ENCODE peak calls at places on chromosomes 1 and 21, in five cellular contexts. One of them, this sample, is unnamed.
A peak's percentile ranks its signal among the peaks of the same experiment; 100 is the strongest.

GRCh38 chr1:201317551-201317950 is 34.2 kb downstream of the PKP1 start:
- DNase-seq in body of pancreas: no peak
- DNase-seq in keratinocyte: no peak
- DNase-seq in lung: no peak
- DNase-seq in MM.1S: no peak
- DNase-seq in this sample: no peak

GRCh38 chr1:41646186-41646585 is 161.7 kb upstream of the EDN2 start:
- DNase-seq in body of pancreas: no peak
- DNase-seq in keratinocyte: no peak
- DNase-seq in MM.1S: no peak
- DNase-seq in lung: no peak
- DNase-seq in this sample: no peak

GRCh38 chr1:50878434-50878833 is 81.6 kb downstream of the FAF1 start:
- DNase-seq in MM.1S: no peak
- DNase-seq in keratinocyte: no peak
- DNase-seq in lung: no peak
- DNase-seq in body of pancreas: no peak
- DNase-seq in this sample: no peak

GRCh38 chr1:94101613-94101940 is 19.4 kb downstream of the ABCA4 start:
- DNase-seq in lung: no peak
- DNase-seq in keratinocyte: peak; percentile 28
- DNase-seq in MM.1S: no peak
- DNase-seq in body of pancreas: no peak
- DNase-seq in this sample: no peak

GRCh38 chr21:43866233-43866632 is 1.2 kb downstream of the AGPAT3 start:
- DNase-seq in keratinocyte: no peak
- DNase-seq in MM.1S: peak; percentile 78
- DNase-seq in body of pancreas: peak; percentile 38
- DNase-seq in lung: no peak
- DNase-seq in this sample: peak; percentile 74

GRCh38 chr1:240128361-240128760 is 36.7 kb downstream of the FMN2 start:
- DNase-seq in MM.1S: no peak
- DNase-seq in body of pancreas: no peak
- DNase-seq in lung: no peak
- DNase-seq in keratinocyte: no peak
- DNase-seq in this sample: no peak

GRCh38 chr1:156897078-156897825 is 3.7 kb downstream of the PEAR1 start:
- DNase-seq in MM.1S: no peak
- DNase-seq in keratinocyte: no peak
- DNase-seq in body of pancreas: no peak
- DNase-seq in lung: no peak
- DNase-seq in this sample: peak; percentile 84

GRCh38 chr21:43262427-43262826 is 93.6 kb downstream of the CRYAA start:
- DNase-seq in lung: no peak
- DNase-seq in keratinocyte: no peak
- DNase-seq in MM.1S: no peak
- DNase-seq in body of pancreas: no peak
- DNase-seq in this sample: no peak

GRCh38 chr1:67791686-67792475 is 41.4 kb downstream of the GNG12 start:
- DNase-seq in MM.1S: no peak
- DNase-seq in lung: no peak
- DNase-seq in keratinocyte: no peak
- DNase-seq in body of pancreas: no peak
- DNase-seq in this sample: peak; percentile 87

GRCh38 chr1:28512058-28512611 is 6.3 kb downstream of the RCC1 start:
- DNase-seq in lung: no peak
- DNase-seq in body of pancreas: no peak
- DNase-seq in MM.1S: no peak
- DNase-seq in keratinocyte: no peak
- DNase-seq in this sample: peak; percentile 25

GRCh38 chr1:111192643-111193519 is 7.6 kb downstream of the DENND2D start:
- DNase-seq in lung: no peak
- DNase-seq in MM.1S: no peak
- DNase-seq in body of pancreas: no peak
- DNase-seq in keratinocyte: no peak
- DNase-seq in this sample: no peak

GRCh38 chr1:232509570-232509969 is 120.4 kb downstream of the SIPA1L2 start:
- DNase-seq in keratinocyte: no peak
- DNase-seq in body of pancreas: no peak
- DNase-seq in lung: no peak
- DNase-seq in MM.1S: no peak
- DNase-seq in this sample: no peak

GRCh38 chr21:36507397-36508018 is 27.6 kb upstream of the CLDN14 start:
- DNase-seq in body of pancreas: no peak
- DNase-seq in lung: no peak
- DNase-seq in keratinocyte: no peak
- DNase-seq in MM.1S: no peak
- DNase-seq in this sample: no peak

GRCh38 chr1:84539972-84540371 is 33.6 kb upstream of the GNG5 start:
- DNase-seq in lung: no peak
- DNase-seq in body of pancreas: no peak
- DNase-seq in keratinocyte: no peak
- DNase-seq in MM.1S: no peak
- DNase-seq in this sample: no peak

GRCh38 chr1:43052322-43052721 is 93.7 kb upstream of the SLC2A1 start:
- DNase-seq in MM.1S: no peak
- DNase-seq in keratinocyte: no peak
- DNase-seq in body of pancreas: no peak
- DNase-seq in lung: no peak
- DNase-seq in this sample: no peak

GRCh38 chr1:203996126-203996525 is 76.8 kb upstream of the SOX13 start:
- DNase-seq in lung: no peak
- DNase-seq in keratinocyte: no peak
- DNase-seq in MM.1S: no peak
- DNase-seq in body of pancreas: no peak
- DNase-seq in this sample: peak; percentile 11

GRCh38 chr1:50968884-50969610 is 998 bp upstream of the CDKN2C start:
- DNase-seq in MM.1S: no peak
- DNase-seq in body of pancreas: peak; percentile 57
- DNase-seq in lung: peak; percentile 51
- DNase-seq in keratinocyte: no peak
- DNase-seq in this sample: peak; percentile 59

GRCh38 chr1:163307479-163308171 is 14.1 kb upstream of the NUF2 start:
- DNase-seq in MM.1S: no peak
- DNase-seq in body of pancreas: no peak
- DNase-seq in lung: no peak
- DNase-seq in keratinocyte: no peak
- DNase-seq in this sample: peak; percentile 44

GRCh38 chr21:41768371-41769042 is 1.7 kb upstream of the RIPK4 start:
- DNase-seq in lung: no peak
- DNase-seq in keratinocyte: peak; percentile 79
- DNase-seq in body of pancreas: peak; percentile 83
- DNase-seq in MM.1S: no peak
- DNase-seq in this sample: peak; percentile 77

GRCh38 chr1:30422251-30422650 is 301.1 kb downstream of the MATN1 start:
- DNase-seq in MM.1S: no peak
- DNase-seq in keratinocyte: no peak
- DNase-seq in body of pancreas: no peak
- DNase-seq in lung: peak; percentile 24
- DNase-seq in this sample: no peak

GRCh38 chr1:18882511-18882910 is 19.8 kb downstream of the ALDH4A1 start:
- DNase-seq in lung: no peak
- DNase-seq in keratinocyte: no peak
- DNase-seq in MM.1S: no peak
- DNase-seq in body of pancreas: no peak
- DNase-seq in this sample: peak; percentile 60

GRCh38 chr1:43978551-43979260 is at the start of gene B4GALT2:
- DNase-seq in lung: no peak
- DNase-seq in body of pancreas: peak; percentile 39
- DNase-seq in keratinocyte: no peak
- DNase-seq in MM.1S: peak; percentile 49
- DNase-seq in this sample: peak; percentile 70

GRCh38 chr1:153648000-153648643 is 10.4 kb upstream of the SNAPIN start:
- DNase-seq in keratinocyte: no peak
- DNase-seq in lung: no peak
- DNase-seq in MM.1S: no peak
- DNase-seq in body of pancreas: no peak
- DNase-seq in this sample: no peak

GRCh38 chr1:55211456-55211855 is 3.7 kb downstream of the USP24 start:
- DNase-seq in body of pancreas: no peak
- DNase-seq in MM.1S: no peak
- DNase-seq in keratinocyte: no peak
- DNase-seq in lung: no peak
- DNase-seq in this sample: no peak

GRCh38 chr1:55212349-55213028 is 2.7 kb downstream of the USP24 start:
- DNase-seq in keratinocyte: no peak
- DNase-seq in MM.1S: no peak
- DNase-seq in body of pancreas: no peak
- DNase-seq in lung: no peak
- DNase-seq in this sample: no peak

GRCh38 chr1:55213029-55213884 is 1.9 kb downstream of the USP24 start:
- DNase-seq in lung: no peak
- DNase-seq in body of pancreas: no peak
- DNase-seq in keratinocyte: no peak
- DNase-seq in MM.1S: no peak
- DNase-seq in this sample: no peak

GRCh38 chr1:55210990-55211389 is 4.2 kb downstream of the USP24 start:
- DNase-seq in body of pancreas: no peak
- DNase-seq in lung: no peak
- DNase-seq in MM.1S: no peak
- DNase-seq in keratinocyte: no peak
- DNase-seq in this sample: no peak

DNA sequence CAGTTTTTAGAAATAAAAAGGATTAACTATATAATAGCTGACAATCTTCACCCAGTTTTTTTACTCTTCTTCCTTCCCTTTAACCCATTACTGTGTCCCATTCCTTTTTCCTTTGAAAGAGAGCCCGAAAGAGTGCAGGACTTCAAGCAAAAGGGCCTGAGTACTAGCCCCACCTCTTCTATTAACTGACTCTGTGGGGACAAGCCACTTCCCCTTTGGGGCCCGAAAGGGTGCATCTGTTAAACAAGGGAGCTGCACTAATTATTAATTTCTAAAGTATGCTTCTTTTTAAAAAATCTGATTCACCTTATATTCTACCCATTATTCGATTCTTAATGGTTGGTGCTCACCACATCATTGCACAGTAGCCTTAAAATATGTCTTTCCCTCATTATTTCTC is 3.3 kb downstream of the USP24 start:
- DNase-seq in keratinocyte: no peak
- DNase-seq in MM.1S: no peak
- DNase-seq in body of pancreas: no peak
- DNase-seq in lung: no peak
- DNase-seq in this sample: no peak
- H3K4me3 ChIP-seq in keratinocyte: no peak overlapping the region
- H3K4me3 ChIP-seq in MM.1S: no peak overlapping the region
- H3K4me3 ChIP-seq in body of pancreas: no peak overlapping the region
- H3K4me3 ChIP-seq in lung: no peak overlapping the region
- H3K4me3 ChIP-seq in this sample: no peak overlapping the region

GRCh38 chr1:155250246-155250632 is 5.0 kb downstream of the ENTREP3 start:
- DNase-seq in body of pancreas: no peak
- DNase-seq in MM.1S: no peak
- DNase-seq in lung: no peak
- DNase-seq in keratinocyte: no peak
- DNase-seq in this sample: no peak
- H3K4me3 ChIP-seq in body of pancreas: no peak overlapping the region
- H3K4me3 ChIP-seq in MM.1S: peak overlapping the region; percentile 62
- H3K4me3 ChIP-seq in lung: no peak overlapping the region
- H3K4me3 ChIP-seq in keratinocyte: no peak overlapping the region
- H3K4me3 ChIP-seq in this sample: no peak overlapping the region

GRCh38 chr21:16422702-16423101 is 692.9 kb downstream of the USP25 start:
- DNase-seq in keratinocyte: no peak
- DNase-seq in body of pancreas: no peak
- DNase-seq in lung: no peak
- DNase-seq in MM.1S: no peak
- DNase-seq in this sample: no peak

GRCh38 chr21:16418663-16419062 is 688.9 kb downstream of the USP25 start:
- DNase-seq in keratinocyte: no peak
- DNase-seq in MM.1S: no peak
- DNase-seq in lung: no peak
- DNase-seq in body of pancreas: no peak
- DNase-seq in this sample: no peak

GRCh38 chr21:16418211-16418610 is 688.4 kb downstream of the USP25 start:
- DNase-seq in lung: no peak
- DNase-seq in keratinocyte: no peak
- DNase-seq in MM.1S: no peak
- DNase-seq in body of pancreas: no peak
- DNase-seq in this sample: no peak

GRCh38 chr21:16420086-16420724 is 690.4 kb downstream of the USP25 start:
- DNase-seq in MM.1S: no peak
- DNase-seq in keratinocyte: no peak
- DNase-seq in lung: peak; percentile 45
- DNase-seq in body of pancreas: peak; percentile 29
- DNase-seq in this sample: peak; percentile 62

DNA sequence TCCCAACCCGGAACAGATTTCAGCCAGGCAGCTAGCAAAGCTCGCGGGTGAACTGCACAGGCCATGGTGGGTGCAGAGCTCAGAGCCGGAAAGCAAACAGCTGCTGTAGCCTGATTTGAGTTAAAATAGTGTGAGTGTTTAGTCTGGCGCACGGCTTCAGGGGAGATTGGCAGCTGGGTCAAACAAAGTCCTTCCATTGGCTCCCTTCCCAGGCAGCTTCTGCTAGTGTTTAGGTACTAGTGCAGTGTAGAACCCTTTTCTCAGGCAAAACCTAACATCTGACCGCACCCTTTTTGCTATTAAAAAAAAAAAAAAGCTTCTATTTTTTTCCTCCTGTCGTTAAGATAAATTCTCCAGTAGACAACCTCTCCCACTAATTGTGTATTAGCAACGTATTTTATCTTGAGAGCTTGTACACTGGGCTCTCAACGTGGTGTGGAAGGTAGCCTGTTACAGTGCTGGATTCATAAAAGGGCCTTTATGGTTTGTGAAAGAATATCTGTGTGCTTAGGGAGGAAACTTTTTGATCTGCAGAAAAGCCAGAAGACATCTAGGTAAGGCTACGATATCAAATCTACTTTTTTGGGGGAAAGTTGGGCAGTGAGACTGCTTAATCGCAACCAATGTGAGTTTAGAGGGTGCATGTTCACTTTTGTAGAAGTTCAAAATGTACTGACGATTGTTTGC is 689.5 kb downstream of the USP25 start:
- DNase-seq in lung: peak; percentile 78
- DNase-seq in MM.1S: no peak
- DNase-seq in body of pancreas: peak; percentile 87
- DNase-seq in keratinocyte: no peak
- DNase-seq in this sample: peak; percentile 94
- H3K4me3 ChIP-seq in lung: no peak overlapping the region
- H3K4me3 ChIP-seq in MM.1S: no peak overlapping the region
- H3K4me3 ChIP-seq in body of pancreas: no peak overlapping the region
- H3K4me3 ChIP-seq in keratinocyte: no peak overlapping the region
- H3K4me3 ChIP-seq in this sample: peak overlapping the region; percentile 56

GRCh38 chr1:170309389-170310013 is 163.7 kb downstream of the NTMT2 start:
- DNase-seq in keratinocyte: no peak
- DNase-seq in MM.1S: no peak
- DNase-seq in lung: no peak
- DNase-seq in body of pancreas: no peak
- DNase-seq in this sample: peak; percentile 29

GRCh38 chr1:170310014-170310405 is 164.3 kb downstream of the NTMT2 start:
- DNase-seq in body of pancreas: no peak
- DNase-seq in MM.1S: no peak
- DNase-seq in lung: no peak
- DNase-seq in keratinocyte: no peak
- DNase-seq in this sample: no peak

GRCh38 chr1:170307426-170307825 is 161.7 kb downstream of the NTMT2 start:
- DNase-seq in MM.1S: no peak
- DNase-seq in lung: no peak
- DNase-seq in body of pancreas: no peak
- DNase-seq in keratinocyte: no peak
- DNase-seq in this sample: peak; percentile 41

GRCh38 chr1:170313306-170313705 is 167.5 kb downstream of the NTMT2 start:
- DNase-seq in lung: no peak
- DNase-seq in keratinocyte: no peak
- DNase-seq in body of pancreas: no peak
- DNase-seq in MM.1S: no peak
- DNase-seq in this sample: no peak

GRCh38 chr1:170310931-170311330 is 165.2 kb downstream of the NTMT2 start:
- DNase-seq in keratinocyte: no peak
- DNase-seq in body of pancreas: no peak
- DNase-seq in lung: no peak
- DNase-seq in MM.1S: no peak
- DNase-seq in this sample: no peak
- H3K4me3 ChIP-seq in keratinocyte: no peak overlapping the region
- H3K4me3 ChIP-seq in body of pancreas: no peak overlapping the region
- H3K4me3 ChIP-seq in lung: no peak overlapping the region
- H3K4me3 ChIP-seq in MM.1S: no peak overlapping the region
- H3K4me3 ChIP-seq in this sample: no peak overlapping the region

This sample was measured in MG63.